ENCODE peak calls at places on chromosomes 3 and 15, in eight cellular contexts. I is hippocampal formation, T is PC-3, H is neural progenitor cell, G is uterus, S is type B pancreatic cell, Q is mesenteric fat pad, J is DMS153. L is an unnamed sample.

GRCh38 chr3:106510206-106510605 is 641.4 kb upstream of the CBLB start:
- DNase-seq in I (no peak), T (peak), H (no peak), G (no peak), S (no peak), Q (no peak), J (no peak), L (no peak)

GRCh38 chr15:63043391-63044076 is 987 bp downstream of the TPM1 start:
- DNase-seq in I (no peak), T (no peak), H (peak), G (peak), S (no peak), Q (no peak), J (no peak), L (no peak)

GRCh38 chr3:133853063-133853924 is 42.4 kb downstream of the RAB6B start:
- DNase-seq in I (no peak), T (no peak), H (no peak), G (no peak), S (no peak), Q (peak), J (no peak), L (no peak)

GRCh38 chr3:108088697-108089096 is 2.1 kb downstream of the CD47 start:
- DNase-seq in I (no peak), T (peak), H (no peak), G (no peak), S (no peak), Q (no peak), J (no peak), L (no peak)

GRCh38 chr15:85380860-85381535 is 595 bp downstream of the AKAP13 start:
- DNase-seq in I (peak), T (peak), H (peak), G (no peak), S (peak), Q (no peak), J (no peak), L (peak)

GRCh38 chr3:171044828-171045793 is 18.6 kb upstream of the SLC2A2 start:
- DNase-seq in I (no peak), T (peak), H (no peak), G (no peak), S (no peak), Q (no peak), J (no peak), L (no peak)

GRCh38 chr15:73368301-73369072 is at the start of gene HCN4:
- DNase-seq in I (no peak), T (no peak), H (peak), G (no peak), S (no peak), Q (no peak), J (no peak), L (no peak)

GRCh38 chr3:30435950-30436349 is 170.5 kb upstream of the TGFBR2 start:
- DNase-seq in I (no peak), T (no peak), H (no peak), G (no peak), S (no peak), Q (no peak), J (no peak), L (no peak)

GRCh38 chr3:143040264-143040879 is 39.0 kb downstream of the U2SURP start:
- DNase-seq in I (no peak), T (peak), H (peak), G (no peak), S (no peak), Q (no peak), J (no peak), L (no peak)

GRCh38 chr3:158936530-158937113 is 134.8 kb downstream of the MFSD1 start:
- DNase-seq in I (no peak), T (no peak), H (peak), G (no peak), S (no peak), Q (no peak), J (no peak), L (no peak)

GRCh38 chr3:167406876-167407492 is 26.9 kb upstream of the ZBBX start:
- DNase-seq in I (peak), T (peak), H (peak), G (no peak), S (no peak), Q (no peak), J (peak), L (no peak)

GRCh38 chr3:85208650-85209049 is 249.9 kb downstream of the CADM2 start:
- DNase-seq in I (no peak), T (no peak), H (no peak), G (no peak), S (no peak), Q (no peak), J (no peak), L (no peak)

GRCh38 chr3:197444793-197445403 is 110.9 kb downstream of the BDH1 start:
- DNase-seq in I (no peak), T (no peak), H (no peak), G (no peak), S (no peak), Q (no peak), J (no peak), L (no peak)

GRCh38 chr3:37262816-37263393 is 88.5 kb upstream of the LRRFIP2 start:
- DNase-seq in I (no peak), T (peak), H (no peak), G (no peak), S (no peak), Q (no peak), J (no peak), L (no peak)

GRCh38 chr15:70133296-70133695 is 35.6 kb upstream of the TLE3 start:
- DNase-seq in I (no peak), T (no peak), H (no peak), G (no peak), S (no peak), Q (no peak), J (no peak), L (no peak)

GRCh38 chr3:8622873-8623725 is 21.5 kb downstream of the SSUH2 start:
- DNase-seq in I (peak), T (peak), H (peak), G (peak), S (peak), Q (no peak), J (no peak), L (no peak)

GRCh38 chr3:32285910-32286309 is 47.4 kb downstream of the CMTM8 start:
- DNase-seq in I (no peak), T (no peak), H (no peak), G (no peak), S (no peak), Q (no peak), J (no peak), L (no peak)

GRCh38 chr15:91555307-91555706 is 298.2 kb upstream of the SLCO3A1 start:
- DNase-seq in I (no peak), T (no peak), H (no peak), G (no peak), S (no peak), Q (no peak), J (no peak), L (no peak)

GRCh38 chr3:24025805-24026204 is 80.7 kb downstream of the NR1D2 start:
- DNase-seq in I (no peak), T (no peak), H (no peak), G (no peak), S (no peak), Q (no peak), J (no peak), L (no peak)

GRCh38 chr3:190676477-190676876 is 162.6 kb downstream of the IL1RAP start:
- DNase-seq in I (no peak), T (peak), H (no peak), G (no peak), S (no peak), Q (no peak), J (no peak), L (no peak)

GRCh38 chr3:99479768-99480167 is 158.6 kb upstream of the COL8A1 start:
- DNase-seq in I (no peak), T (no peak), H (no peak), G (no peak), S (no peak), Q (no peak), J (no peak), L (no peak)

GRCh38 chr3:186937017-186937875 is 6.9 kb downstream of the ST6GAL1 start:
- DNase-seq in I (no peak), T (no peak), H (no peak), G (no peak), S (no peak), Q (no peak), J (no peak), L (peak)

GRCh38 chr3:105801397-105801796 is 67.4 kb downstream of the CBLB start:
- DNase-seq in I (no peak), T (no peak), H (no peak), G (no peak), S (no peak), Q (no peak), J (no peak), L (no peak)